ENCODE peak calls at places on chromosome 11, in four cellular contexts. G, K, Y and T are unnamed samples.

GRCh38 chr11:77144196-77144853 is 16.3 kb downstream of the MYO7A start:
- DNase-seq in G (no peak), K (no peak), Y (no peak), T (no peak)

GRCh38 chr11:67614730-67615454 is 8.2 kb downstream of the NDUFV1 start:
- DNase-seq in G (no peak), K (no peak), Y (no peak), T (no peak)

GRCh38 chr11:32154275-32154674 is 63.4 kb downstream of the RCN1 start:
- DNase-seq in G (no peak), K (no peak), Y (peak; percentile 8), T (no peak)

GRCh38 chr11:11403763-11404725 is 51.0 kb upstream of the CSNK2A3 start:
- DNase-seq in G (no peak), K (no peak), Y (no peak), T (no peak)

GRCh38 chr11:11505701-11506100 is 116.1 kb downstream of the GALNT18 start:
- DNase-seq in G (no peak), K (no peak), Y (no peak), T (no peak)

GRCh38 chr11:20599424-20600346 is at the start of gene SLC6A5:
- DNase-seq in G (no peak), K (no peak), Y (no peak), T (no peak)

GRCh38 chr11:8168485-8169257 is at the start of gene RIC3:
- DNase-seq in G (peak; percentile 19), K (peak; percentile 21), Y (no peak), T (no peak)

GRCh38 chr11:111938687-111939160 is 1.6 kb downstream of the DIXDC1 start:
- DNase-seq in G (no peak), K (no peak), Y (peak; percentile 70), T (no peak)

GRCh38 chr11:75762885-75763284 is 5.7 kb upstream of the DGAT2 start:
- DNase-seq in G (no peak), K (no peak), Y (no peak), T (no peak)

GRCh38 chr11:120404495-120404894 is 68.3 kb downstream of the ARHGEF12 start:
- DNase-seq in G (no peak), K (no peak), Y (no peak), T (no peak)

GRCh38 chr11:23021287-23021863 is 161.1 kb upstream of the CCDC179 start:
- DNase-seq in G (no peak), K (no peak), Y (no peak), T (no peak)

GRCh38 chr11:92311616-92312449 is 87.2 kb downstream of the FAT3 start:
- DNase-seq in G (no peak), K (no peak), Y (no peak), T (no peak)

GRCh38 chr11:34490304-34490703 is 23.3 kb downstream of the ELF5 start:
- DNase-seq in G (no peak), K (no peak), Y (no peak), T (no peak)

GRCh38 chr11:35619754-35620640 is 1.7 kb downstream of the FJX1 start:
- DNase-seq in G (no peak), K (no peak), Y (peak; percentile 71), T (no peak)

GRCh38 chr11:45771194-45771941 is 33.6 kb upstream of the SLC35C1 start:
- DNase-seq in G (peak; percentile 53), K (peak; percentile 56), Y (no peak), T (peak; percentile 64)

GRCh38 chr11:1260023-1260501 is 37.2 kb downstream of the MUC5B start:
- DNase-seq in G (no peak), K (peak; percentile 40), Y (no peak), T (no peak)

GRCh38 chr11:128956401-128957203 is 13.9 kb upstream of the TP53AIP1 start:
- DNase-seq in G (no peak), K (no peak), Y (peak; percentile 51), T (no peak)

GRCh38 chr11:69002743-69003231 is 10.3 kb downstream of the MRGPRF start:
- DNase-seq in G (no peak), K (no peak), Y (no peak), T (no peak)

GRCh38 chr11:114987171-114987760 is 308.9 kb downstream of the NXPE2 start:
- DNase-seq in G (no peak), K (no peak), Y (no peak), T (no peak)

GRCh38 chr11:59617876-59618275 is 2.3 kb upstream of the OSBP start:
- DNase-seq in G (no peak), K (no peak), Y (no peak), T (no peak)

GRCh38 chr11:90698238-90698637 is 475.4 kb upstream of the CHORDC1 start:
- DNase-seq in G (no peak), K (no peak), Y (no peak), T (no peak)

GRCh38 chr11:95266751-95267374 is 35.9 kb upstream of the SESN3 start:
- DNase-seq in G (no peak), K (no peak), Y (no peak), T (no peak)

GRCh38 chr11:75797796-75798195 is 17.2 kb upstream of the UVRAG start:
- DNase-seq in G (no peak), K (no peak), Y (no peak), T (no peak)

GRCh38 chr11:111871693-111872161 is 346 bp upstream of the ALG9 start:
- DNase-seq in G (no peak), K (no peak), Y (no peak), T (no peak)

GRCh38 chr11:97269527-97269926 is 879.7 kb downstream of the JRKL start:
- DNase-seq in G (no peak), K (no peak), Y (no peak), T (no peak)

GRCh38 chr11:35529971-35530495 is 4.6 kb upstream of the PAMR1 start:
- DNase-seq in G (no peak), K (no peak), Y (peak; percentile 79), T (no peak)

GRCh38 chr11:73157141-73158010 is 15.3 kb upstream of the FCHSD2 start:
- DNase-seq in G (no peak), K (no peak), Y (no peak), T (no peak)

GRCh38 chr11:1546077-1546535 is 26.0 kb downstream of the DUSP8 start:
- DNase-seq in G (no peak), K (no peak), Y (no peak), T (no peak)

GRCh38 chr11:23540101-23540561 is 679.9 kb upstream of the CCDC179 start:
- DNase-seq in G (no peak), K (no peak), Y (no peak), T (no peak)

GRCh38 chr11:130451261-130452019 is 3.0 kb downstream of the ADAMTS15 start:
- DNase-seq in G (no peak), K (no peak), Y (peak; percentile 68), T (no peak)

GRCh38 chr11:2325719-2326118 is 23.9 kb downstream of the TSPAN32 start:
- DNase-seq in G (no peak), K (no peak), Y (no peak), T (no peak)

GRCh38 chr11:87366766-87367405 is 329.2 kb downstream of the TMEM135 start:
- DNase-seq in G (no peak), K (no peak), Y (no peak), T (no peak)

GRCh38 chr11:65915821-65916251 is 3.0 kb downstream of the C11orf68 start:
- DNase-seq in G (no peak), K (no peak), Y (peak; percentile 95), T (no peak)

GRCh38 chr11:29310016-29310415 is 706.8 kb downstream of the KCNA4 start:
- DNase-seq in G (no peak), K (no peak), Y (peak; percentile 80), T (no peak)

GRCh38 chr11:5043385-5043784 is 2.9 kb upstream of the OR52J3 start:
- DNase-seq in G (no peak), K (no peak), Y (no peak), T (no peak)